ENCODE peak calls at places on chromosomes 16 and 17, in seven cellular contexts. B is myocyte, V is AG08395, R is GM10248, E is B cell, L is Calu3, I is EL. U is an unnamed sample.

GRCh38 chr17:50766222-50767023 is 895 bp downstream of the ANKRD40CL start:
- DNase-seq in L (no peak), V (no peak), E (no peak), R (no peak), B (peak; percentile 20), I (peak; percentile 37), U (no peak)

GRCh38 chr17:29115906-29116651 is 64.1 kb downstream of the MYO18A start:
- DNase-seq in L (peak; percentile 47), I (peak; percentile 72), E (no peak), V (peak; percentile 68), R (peak; percentile 59), B (peak; percentile 73), U (peak; percentile 92)

GRCh38 chr16:555528-556478 is 4.4 kb upstream of the PRR35 start:
- DNase-seq in R (no peak), B (peak; percentile 70), I (no peak), L (no peak), V (no peak), E (no peak), U (no peak)

GRCh38 chr16:30660424-30661251 is 2.4 kb downstream of the FBRS start:
- DNase-seq in L (no peak), R (peak; percentile 80), V (no peak), B (no peak), I (peak; percentile 36), E (peak; percentile 81), U (no peak)

GRCh38 chr16:67528870-67529638 is 425 bp downstream of the RIPOR1 start:
- DNase-seq in L (peak; percentile 65), V (peak; percentile 40), B (peak; percentile 47), E (peak; percentile 75), R (peak; percentile 41), I (peak; percentile 61), U (peak; percentile 40)

GRCh38 chr17:82238562-82239201 is 9.8 kb downstream of the SLC16A3 start:
- DNase-seq in L (no peak), V (peak; percentile 75), I (peak; percentile 80), E (peak; percentile 65), R (peak; percentile 60), B (peak; percentile 60), U (peak; percentile 70)

GRCh38 chr16:84519855-84520254 is 15.4 kb upstream of the MEAK7 start:
- DNase-seq in I (no peak), B (no peak), E (no peak), V (no peak), L (no peak), R (no peak), U (no peak)

GRCh38 chr17:10614536-10615155 is 42.5 kb downstream of the MYH3 start:
- DNase-seq in E (peak; percentile 40), I (peak; percentile 74), B (peak; percentile 88), R (peak; percentile 67), L (peak; percentile 55), V (peak; percentile 76), U (peak; percentile 83)

GRCh38 chr16:52051773-52052172 is 495.2 kb downstream of the TOX3 start:
- DNase-seq in I (no peak), B (no peak), R (no peak), V (no peak), E (no peak), L (no peak), U (no peak)

GRCh38 chr17:48995332-48995870 is 1.8 kb upstream of the IGF2BP1 start:
- DNase-seq in B (no peak), E (no peak), V (no peak), I (no peak), L (no peak), R (no peak), U (peak; percentile 55)

GRCh38 chr16:26983426-26983825 is 83.3 kb upstream of the C16orf82 start:
- DNase-seq in B (no peak), E (no peak), L (no peak), I (peak; percentile 71), V (peak; percentile 55), R (no peak), U (no peak)

GRCh38 chr16:11791144-11791828 is 5.8 kb downstream of the ZC3H7A start:
- DNase-seq in I (no peak), V (no peak), R (no peak), E (no peak), B (no peak), L (no peak), U (no peak)

GRCh38 chr17:32854834-32855389 is 22.0 kb downstream of the MYO1D start:
- DNase-seq in V (no peak), I (no peak), E (no peak), B (no peak), R (no peak), L (no peak), U (no peak)

GRCh38 chr16:88922114-88922825 is 54.7 kb downstream of the CBFA2T3 start:
- DNase-seq in V (peak; percentile 69), I (peak; percentile 59), B (peak; percentile 77), L (peak; percentile 50), E (no peak), R (no peak), U (peak; percentile 79)

GRCh38 chr16:27547134-27547533 is 2.6 kb downstream of the GTF3C1 start:
- DNase-seq in E (no peak), I (peak; percentile 60), L (no peak), V (peak; percentile 81), B (peak; percentile 83), R (peak; percentile 41), U (peak; percentile 46)

GRCh38 chr17:73613271-73613941 is 30.8 kb downstream of the SDK2 start:
- DNase-seq in R (no peak), B (no peak), I (no peak), L (no peak), E (no peak), V (no peak), U (peak; percentile 98)

GRCh38 chr17:1608676-1609075 is 20.0 kb downstream of the SLC43A2 start:
- DNase-seq in L (no peak), B (no peak), V (no peak), E (no peak), I (no peak), R (no peak), U (no peak)

GRCh38 chr16:3764409-3764808 is 47.1 kb upstream of the TRAP1 start:
- DNase-seq in B (no peak), L (no peak), E (no peak), R (no peak), V (no peak), I (no peak), U (no peak)

GRCh38 chr17:42865638-42866094 is 14.7 kb downstream of the AOC3 start:
- DNase-seq in B (no peak), L (no peak), I (no peak), V (no peak), R (no peak), E (no peak), U (no peak)

GRCh38 chr17:82351713-82352488 is 7.1 kb upstream of the TEX19 start:
- DNase-seq in L (peak; percentile 88), R (peak; percentile 88), I (peak; percentile 84), V (peak; percentile 84), E (peak; percentile 86), B (peak; percentile 91), U (peak; percentile 99)

GRCh38 chr17:77125432-77125901 is 15.3 kb upstream of the SEC14L1 start:
- DNase-seq in R (no peak), V (peak; percentile 83), I (peak; percentile 98), E (no peak), L (peak; percentile 72), B (no peak), U (peak; percentile 49)